ENCODE peak calls at places on chromosome 20, in five cellular contexts. V is endothelial cell, R is omental fat pad, T is bronchial epithelial cell, G is Caco-2. U is an unnamed sample.

GRCh38 chr20:38581830-38582358 is 897 bp downstream of the ADIG start:
- DNase-seq in V (no peak), R (no peak), T (no peak), G (no peak), U (no peak)

GRCh38 chr20:1933465-1933870 is 38.3 kb downstream of the SIRPA start:
- DNase-seq in V (no peak), R (peak), T (no peak), G (no peak), U (no peak)

GRCh38 chr20:56656632-56657031 is 27.5 kb downstream of the TFAP2C start:
- DNase-seq in V (no peak), R (no peak), T (no peak), G (no peak), U (no peak)

GRCh38 chr20:51695574-51696303 is 72.5 kb downstream of the ATP9A start:
- DNase-seq in V (no peak), R (no peak), T (peak), G (no peak), U (no peak)

GRCh38 chr20:275791-276190 is 14.8 kb downstream of the C20orf96 start:
- DNase-seq in V (no peak), R (no peak), T (no peak), G (no peak), U (no peak)

GRCh38 chr20:31674895-31675827 is 37.4 kb downstream of the COX4I2 start:
- DNase-seq in V (peak), R (no peak), T (peak), G (no peak), U (no peak)

GRCh38 chr20:51563141-51563596 is 20.6 kb upstream of the NFATC2 start:
- DNase-seq in V (no peak), R (no peak), T (no peak), G (no peak), U (no peak)

GRCh38 chr20:35555951-35556645 is 14.2 kb downstream of the ERGIC3 start:
- DNase-seq in V (no peak), R (no peak), T (no peak), G (no peak), U (no peak)

GRCh38 chr20:13856356-13856755 is 71.5 kb downstream of the NDUFAF5 start:
- DNase-seq in V (no peak), R (no peak), T (peak), G (no peak), U (no peak)

GRCh38 chr20:13817342-13817741 is 32.5 kb downstream of the NDUFAF5 start:
- DNase-seq in V (no peak), R (no peak), T (peak), G (no peak), U (no peak)

GRCh38 chr20:57398231-57398821 is 7.1 kb downstream of the RBM38 start:
- DNase-seq in V (no peak), R (no peak), T (no peak), G (no peak), U (no peak)

GRCh38 chr20:10672579-10673127 is 1.1 kb downstream of the JAG1 start:
- DNase-seq in V (peak), R (no peak), T (no peak), G (peak), U (peak)

GRCh38 chr20:18057994-18058349 is 256 bp upstream of the OVOL2 start:
- DNase-seq in V (no peak), R (no peak), T (no peak), G (no peak), U (no peak)

GRCh38 chr20:31967830-31968249 is at the start of gene XKR7:
- DNase-seq in V (peak), R (no peak), T (no peak), G (no peak), U (no peak)

GRCh38 chr20:56412473-56412790 is 372 bp downstream of the CASS4 start:
- DNase-seq in V (no peak), R (no peak), T (no peak), G (no peak), U (no peak)

GRCh38 chr20:2476742-2477615 is 6.4 kb upstream of the SNRPB start:
- DNase-seq in V (no peak), R (no peak), T (no peak), G (peak), U (no peak)

GRCh38 chr20:1469925-1470571 is 3.4 kb upstream of the NSFL1C start:
- DNase-seq in V (peak), R (peak), T (peak), G (peak), U (peak)

GRCh38 chr20:41643504-41643938 is 25.3 kb upstream of the CHD6 start:
- DNase-seq in V (no peak), R (no peak), T (peak), G (peak), U (no peak)

GRCh38 chr20:45779011-45779915 is 12.4 kb downstream of the WFDC3 start:
- DNase-seq in V (no peak), R (peak), T (peak), G (no peak), U (no peak)

DNA sequence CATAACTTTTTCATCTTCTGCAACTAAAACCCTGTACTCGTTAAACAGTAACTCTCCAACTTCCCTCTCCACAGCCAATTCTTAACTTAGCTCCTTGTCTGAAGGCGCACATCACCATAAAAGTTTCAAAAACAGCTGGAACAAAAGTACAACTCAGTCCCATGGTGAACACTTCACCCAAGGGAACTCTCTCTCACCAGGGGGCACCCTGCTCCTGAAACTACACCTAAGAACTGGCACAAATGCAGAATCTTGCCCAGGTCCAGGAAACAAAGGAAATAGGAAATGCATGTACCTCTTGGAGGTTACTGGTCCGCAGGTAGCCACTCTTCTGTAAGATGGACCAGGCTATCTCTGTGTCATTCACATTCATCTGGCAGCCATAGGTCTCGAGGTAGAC is 6.6 kb downstream of the CDK5RAP1 start:
- DNase-seq in V (no peak), R (no peak), T (no peak), G (no peak), U (no peak)
- TF ChIP-seq CTCF in V (no peak), R (no peak), T (no peak), G (peak), U (peak)

DNA sequence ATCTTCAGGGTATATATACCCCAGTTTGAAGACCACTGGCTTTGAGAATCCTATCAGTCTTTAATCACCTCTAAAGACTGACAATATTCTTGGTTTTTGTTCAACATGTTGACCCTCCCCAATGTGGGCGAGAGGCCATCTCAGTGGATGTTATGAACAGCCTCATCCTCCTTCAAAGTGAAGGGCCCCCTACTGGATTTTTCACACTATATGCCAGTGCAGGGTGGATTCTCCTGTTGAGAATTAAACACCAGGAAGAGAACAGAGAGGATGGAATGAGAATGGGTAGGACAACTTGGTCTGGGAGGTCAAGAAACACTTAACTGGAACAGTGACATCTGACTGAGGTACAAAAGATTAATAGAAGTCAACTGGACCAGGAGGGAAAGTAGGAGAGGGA is 327.1 kb downstream of the MAFB start:
- DNase-seq in V (no peak), R (no peak), T (no peak), G (no peak), U (no peak)
- TF ChIP-seq CTCF in V (no peak), R (no peak), T (no peak), G (peak), U (no peak)

DNA sequence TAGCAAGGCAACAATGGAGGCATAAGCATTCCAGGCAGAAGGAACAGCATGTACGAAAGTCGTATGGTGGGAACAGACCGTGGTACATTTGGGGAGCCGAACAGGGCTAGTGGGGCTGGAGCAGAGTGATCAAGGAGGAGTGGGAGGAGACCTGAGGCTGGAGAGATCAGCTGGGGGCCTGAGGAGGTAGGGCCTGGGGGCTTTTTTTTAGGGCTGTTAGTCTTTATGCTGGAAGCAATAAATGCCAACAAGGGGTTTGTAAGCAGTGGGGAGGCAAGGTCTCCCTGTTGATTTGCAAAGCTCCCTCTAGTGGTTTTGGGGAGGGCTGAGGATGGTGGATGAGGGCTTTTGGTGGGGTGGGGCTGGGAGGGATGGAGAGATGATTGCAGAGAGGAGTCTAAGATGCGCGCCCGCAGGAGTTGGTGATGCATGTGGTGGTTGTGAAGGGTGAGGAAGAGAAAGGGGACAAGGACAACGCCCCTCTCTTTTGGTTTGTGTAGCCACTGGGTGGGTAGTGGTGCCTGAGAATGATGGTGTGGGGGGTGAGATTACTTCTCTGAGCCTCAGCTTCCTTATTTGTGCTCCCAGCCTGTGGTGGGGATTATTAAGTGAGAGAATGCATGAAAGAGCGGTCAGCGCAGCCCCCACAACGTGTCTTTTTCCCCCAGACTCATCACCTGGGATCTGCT is 74.1 kb upstream of the TOX2 start:
- DNase-seq in V (peak), R (no peak), T (no peak), G (peak), U (no peak)
- TF ChIP-seq CTCF in V (no peak), R (no peak), T (peak), G (peak), U (peak)

GRCh38 chr20:60627751-60628565 is 624.1 kb upstream of the CDH4 start:
- DNase-seq in V (peak), R (no peak), T (no peak), G (peak), U (no peak)
- TF ChIP-seq CTCF in V (peak), R (no peak), T (no peak), G (peak), U (peak)

GRCh38 chr20:8790442-8791074 is 278.3 kb upstream of the PLCB4 start:
- DNase-seq in V (peak), R (no peak), T (peak), G (peak), U (peak)
- TF ChIP-seq CTCF in V (peak), R (no peak), T (peak), G (peak), U (peak)

GRCh38 chr20:16493486-16493885 is 79.8 kb downstream of the KIF16B start:
- DNase-seq in V (no peak), R (no peak), T (no peak), G (no peak), U (no peak)
- TF ChIP-seq CTCF in V (no peak), R (no peak), T (no peak), G (no peak), U (no peak)

U was measured in progenitor cell of endocrine pancreas.